ENCODE peak calls at places on chromosome 9, in nine cellular contexts. One of them, this sample, is unnamed.

GRCh38 chr9:120434532-120434931 is 145.4 kb downstream of the CDK5RAP2 start:
- DNase-seq in NCI-H460: no peak
- DNase-seq in stimulated activated CD8-positive, alpha-beta memory T cell treated with anti-CD3 and anti-CD28 coated beads, Interleukin-7, amount 100 ng/mL, for 1 hour: no peak
- DNase-seq in fibroblast of mammary gland: peak
- DNase-seq in ACHN: no peak
- DNase-seq in progenitor cell of endocrine pancreas: no peak
- DNase-seq in stimulated activated CD4-positive, alpha-beta T cell treated with anti-CD3 and anti-CD28 coated beads, Interleukin-12 subunit alpha, Interleukin-12 subunit beta, amount 100 ng/mL, for 24 hours: no peak
- DNase-seq in left ventricle myocardium inferior: peak
- DNase-seq in posterior cingulate gyrus: no peak
- DNase-seq in this sample: no peak

GRCh38 chr9:89871871-89872331 is 267.1 kb downstream of the GADD45G start:
- DNase-seq in posterior cingulate gyrus: no peak
- DNase-seq in NCI-H460: no peak
- DNase-seq in ACHN: no peak
- DNase-seq in stimulated activated CD8-positive, alpha-beta memory T cell treated with anti-CD3 and anti-CD28 coated beads, Interleukin-7, amount 100 ng/mL, for 1 hour: no peak
- DNase-seq in fibroblast of mammary gland: no peak
- DNase-seq in left ventricle myocardium inferior: peak
- DNase-seq in progenitor cell of endocrine pancreas: no peak
- DNase-seq in stimulated activated CD4-positive, alpha-beta T cell treated with anti-CD3 and anti-CD28 coated beads, Interleukin-12 subunit alpha, Interleukin-12 subunit beta, amount 100 ng/mL, for 24 hours: no peak
- DNase-seq in this sample: no peak

GRCh38 chr9:127293314-127293713 is 28.7 kb downstream of the GARNL3 start:
- DNase-seq in progenitor cell of endocrine pancreas: no peak
- DNase-seq in ACHN: no peak
- DNase-seq in left ventricle myocardium inferior: no peak
- DNase-seq in fibroblast of mammary gland: no peak
- DNase-seq in stimulated activated CD8-positive, alpha-beta memory T cell treated with anti-CD3 and anti-CD28 coated beads, Interleukin-7, amount 100 ng/mL, for 1 hour: no peak
- DNase-seq in NCI-H460: no peak
- DNase-seq in posterior cingulate gyrus: no peak
- DNase-seq in stimulated activated CD4-positive, alpha-beta T cell treated with anti-CD3 and anti-CD28 coated beads, Interleukin-12 subunit alpha, Interleukin-12 subunit beta, amount 100 ng/mL, for 24 hours: no peak
- DNase-seq in this sample: peak

GRCh38 chr9:95854386-95855015 is 21.0 kb upstream of the ERCC6L2 start:
- DNase-seq in NCI-H460: no peak
- DNase-seq in stimulated activated CD4-positive, alpha-beta T cell treated with anti-CD3 and anti-CD28 coated beads, Interleukin-12 subunit alpha, Interleukin-12 subunit beta, amount 100 ng/mL, for 24 hours: no peak
- DNase-seq in progenitor cell of endocrine pancreas: no peak
- DNase-seq in fibroblast of mammary gland: peak
- DNase-seq in ACHN: peak
- DNase-seq in posterior cingulate gyrus: no peak
- DNase-seq in stimulated activated CD8-positive, alpha-beta memory T cell treated with anti-CD3 and anti-CD28 coated beads, Interleukin-7, amount 100 ng/mL, for 1 hour: no peak
- DNase-seq in left ventricle myocardium inferior: no peak
- DNase-seq in this sample: no peak

GRCh38 chr9:110590816-110591215 is 11.3 kb upstream of the SVEP1 start:
- DNase-seq in stimulated activated CD4-positive, alpha-beta T cell treated with anti-CD3 and anti-CD28 coated beads, Interleukin-12 subunit alpha, Interleukin-12 subunit beta, amount 100 ng/mL, for 24 hours: no peak
- DNase-seq in NCI-H460: no peak
- DNase-seq in fibroblast of mammary gland: no peak
- DNase-seq in stimulated activated CD8-positive, alpha-beta memory T cell treated with anti-CD3 and anti-CD28 coated beads, Interleukin-7, amount 100 ng/mL, for 1 hour: no peak
- DNase-seq in ACHN: no peak
- DNase-seq in progenitor cell of endocrine pancreas: no peak
- DNase-seq in left ventricle myocardium inferior: no peak
- DNase-seq in posterior cingulate gyrus: no peak
- DNase-seq in this sample: peak

GRCh38 chr9:94554439-94555331 is at the start of gene PCAT7:
- DNase-seq in NCI-H460: peak
- DNase-seq in stimulated activated CD8-positive, alpha-beta memory T cell treated with anti-CD3 and anti-CD28 coated beads, Interleukin-7, amount 100 ng/mL, for 1 hour: no peak
- DNase-seq in progenitor cell of endocrine pancreas: peak
- DNase-seq in fibroblast of mammary gland: no peak
- DNase-seq in ACHN: peak
- DNase-seq in left ventricle myocardium inferior: no peak
- DNase-seq in stimulated activated CD4-positive, alpha-beta T cell treated with anti-CD3 and anti-CD28 coated beads, Interleukin-12 subunit alpha, Interleukin-12 subunit beta, amount 100 ng/mL, for 24 hours: peak
- DNase-seq in posterior cingulate gyrus: no peak
- DNase-seq in this sample: peak

GRCh38 chr9:109143881-109144562 is 23.0 kb downstream of the FRRS1L start:
- DNase-seq in posterior cingulate gyrus: no peak
- DNase-seq in left ventricle myocardium inferior: no peak
- DNase-seq in fibroblast of mammary gland: peak
- DNase-seq in progenitor cell of endocrine pancreas: no peak
- DNase-seq in stimulated activated CD8-positive, alpha-beta memory T cell treated with anti-CD3 and anti-CD28 coated beads, Interleukin-7, amount 100 ng/mL, for 1 hour: no peak
- DNase-seq in ACHN: peak
- DNase-seq in stimulated activated CD4-positive, alpha-beta T cell treated with anti-CD3 and anti-CD28 coated beads, Interleukin-12 subunit alpha, Interleukin-12 subunit beta, amount 100 ng/mL, for 24 hours: no peak
- DNase-seq in NCI-H460: peak
- DNase-seq in this sample: peak

GRCh38 chr9:112072721-112073553 is 102.2 kb downstream of the SUSD1 start:
- DNase-seq in stimulated activated CD8-positive, alpha-beta memory T cell treated with anti-CD3 and anti-CD28 coated beads, Interleukin-7, amount 100 ng/mL, for 1 hour: no peak
- DNase-seq in fibroblast of mammary gland: peak
- DNase-seq in progenitor cell of endocrine pancreas: no peak
- DNase-seq in NCI-H460: peak
- DNase-seq in stimulated activated CD4-positive, alpha-beta T cell treated with anti-CD3 and anti-CD28 coated beads, Interleukin-12 subunit alpha, Interleukin-12 subunit beta, amount 100 ng/mL, for 24 hours: no peak
- DNase-seq in left ventricle myocardium inferior: no peak
- DNase-seq in posterior cingulate gyrus: no peak
- DNase-seq in ACHN: no peak
- DNase-seq in this sample: peak

GRCh38 chr9:133106511-133107244 is 14.4 kb downstream of the RALGDS start:
- DNase-seq in stimulated activated CD4-positive, alpha-beta T cell treated with anti-CD3 and anti-CD28 coated beads, Interleukin-12 subunit alpha, Interleukin-12 subunit beta, amount 100 ng/mL, for 24 hours: no peak
- DNase-seq in progenitor cell of endocrine pancreas: no peak
- DNase-seq in stimulated activated CD8-positive, alpha-beta memory T cell treated with anti-CD3 and anti-CD28 coated beads, Interleukin-7, amount 100 ng/mL, for 1 hour: no peak
- DNase-seq in fibroblast of mammary gland: no peak
- DNase-seq in ACHN: no peak
- DNase-seq in posterior cingulate gyrus: no peak
- DNase-seq in NCI-H460: no peak
- DNase-seq in left ventricle myocardium inferior: peak
- DNase-seq in this sample: no peak

GRCh38 chr9:5518061-5518936 is 8.0 kb downstream of the PDCD1LG2 start:
- DNase-seq in stimulated activated CD8-positive, alpha-beta memory T cell treated with anti-CD3 and anti-CD28 coated beads, Interleukin-7, amount 100 ng/mL, for 1 hour: no peak
- DNase-seq in ACHN: no peak
- DNase-seq in fibroblast of mammary gland: peak
- DNase-seq in NCI-H460: no peak
- DNase-seq in posterior cingulate gyrus: no peak
- DNase-seq in stimulated activated CD4-positive, alpha-beta T cell treated with anti-CD3 and anti-CD28 coated beads, Interleukin-12 subunit alpha, Interleukin-12 subunit beta, amount 100 ng/mL, for 24 hours: no peak
- DNase-seq in left ventricle myocardium inferior: no peak
- DNase-seq in progenitor cell of endocrine pancreas: no peak
- DNase-seq in this sample: no peak

GRCh38 chr9:35105571-35106342 is 2.8 kb upstream of the STOML2 start:
- DNase-seq in NCI-H460: no peak
- DNase-seq in stimulated activated CD4-positive, alpha-beta T cell treated with anti-CD3 and anti-CD28 coated beads, Interleukin-12 subunit alpha, Interleukin-12 subunit beta, amount 100 ng/mL, for 24 hours: no peak
- DNase-seq in posterior cingulate gyrus: no peak
- DNase-seq in ACHN: no peak
- DNase-seq in left ventricle myocardium inferior: no peak
- DNase-seq in progenitor cell of endocrine pancreas: no peak
- DNase-seq in stimulated activated CD8-positive, alpha-beta memory T cell treated with anti-CD3 and anti-CD28 coated beads, Interleukin-7, amount 100 ng/mL, for 1 hour: no peak
- DNase-seq in fibroblast of mammary gland: no peak
- DNase-seq in this sample: no peak

GRCh38 chr9:4495537-4495936 is 5.3 kb downstream of the SLC1A1 start:
- DNase-seq in ACHN: no peak
- DNase-seq in posterior cingulate gyrus: no peak
- DNase-seq in stimulated activated CD8-positive, alpha-beta memory T cell treated with anti-CD3 and anti-CD28 coated beads, Interleukin-7, amount 100 ng/mL, for 1 hour: no peak
- DNase-seq in stimulated activated CD4-positive, alpha-beta T cell treated with anti-CD3 and anti-CD28 coated beads, Interleukin-12 subunit alpha, Interleukin-12 subunit beta, amount 100 ng/mL, for 24 hours: no peak
- DNase-seq in left ventricle myocardium inferior: no peak
- DNase-seq in progenitor cell of endocrine pancreas: no peak
- DNase-seq in fibroblast of mammary gland: no peak
- DNase-seq in NCI-H460: no peak
- DNase-seq in this sample: no peak

GRCh38 chr9:136021171-136021890 is 60.2 kb upstream of the UBAC1 start:
- DNase-seq in fibroblast of mammary gland: no peak
- DNase-seq in posterior cingulate gyrus: no peak
- DNase-seq in stimulated activated CD8-positive, alpha-beta memory T cell treated with anti-CD3 and anti-CD28 coated beads, Interleukin-7, amount 100 ng/mL, for 1 hour: no peak
- DNase-seq in stimulated activated CD4-positive, alpha-beta T cell treated with anti-CD3 and anti-CD28 coated beads, Interleukin-12 subunit alpha, Interleukin-12 subunit beta, amount 100 ng/mL, for 24 hours: no peak
- DNase-seq in progenitor cell of endocrine pancreas: no peak
- DNase-seq in NCI-H460: no peak
- DNase-seq in left ventricle myocardium inferior: peak
- DNase-seq in ACHN: no peak
- DNase-seq in this sample: peak

GRCh38 chr9:135070198-135070951 is 17.1 kb upstream of the OLFM1 start:
- DNase-seq in left ventricle myocardium inferior: no peak
- DNase-seq in stimulated activated CD4-positive, alpha-beta T cell treated with anti-CD3 and anti-CD28 coated beads, Interleukin-12 subunit alpha, Interleukin-12 subunit beta, amount 100 ng/mL, for 24 hours: no peak
- DNase-seq in stimulated activated CD8-positive, alpha-beta memory T cell treated with anti-CD3 and anti-CD28 coated beads, Interleukin-7, amount 100 ng/mL, for 1 hour: no peak
- DNase-seq in fibroblast of mammary gland: no peak
- DNase-seq in posterior cingulate gyrus: no peak
- DNase-seq in progenitor cell of endocrine pancreas: no peak
- DNase-seq in NCI-H460: no peak
- DNase-seq in ACHN: no peak
- DNase-seq in this sample: no peak

GRCh38 chr9:127076860-127077657 is 45.4 kb downstream of the ANGPTL2 start:
- DNase-seq in posterior cingulate gyrus: no peak
- DNase-seq in ACHN: no peak
- DNase-seq in left ventricle myocardium inferior: no peak
- DNase-seq in stimulated activated CD4-positive, alpha-beta T cell treated with anti-CD3 and anti-CD28 coated beads, Interleukin-12 subunit alpha, Interleukin-12 subunit beta, amount 100 ng/mL, for 24 hours: no peak
- DNase-seq in progenitor cell of endocrine pancreas: no peak
- DNase-seq in stimulated activated CD8-positive, alpha-beta memory T cell treated with anti-CD3 and anti-CD28 coated beads, Interleukin-7, amount 100 ng/mL, for 1 hour: no peak
- DNase-seq in fibroblast of mammary gland: no peak
- DNase-seq in NCI-H460: no peak
- DNase-seq in this sample: no peak

GRCh38 chr9:91176426-91176825 is 185.3 kb downstream of the AUH start:
- DNase-seq in progenitor cell of endocrine pancreas: no peak
- DNase-seq in stimulated activated CD8-positive, alpha-beta memory T cell treated with anti-CD3 and anti-CD28 coated beads, Interleukin-7, amount 100 ng/mL, for 1 hour: no peak
- DNase-seq in posterior cingulate gyrus: no peak
- DNase-seq in NCI-H460: no peak
- DNase-seq in left ventricle myocardium inferior: no peak
- DNase-seq in stimulated activated CD4-positive, alpha-beta T cell treated with anti-CD3 and anti-CD28 coated beads, Interleukin-12 subunit alpha, Interleukin-12 subunit beta, amount 100 ng/mL, for 24 hours: no peak
- DNase-seq in ACHN: no peak
- DNase-seq in fibroblast of mammary gland: no peak
- DNase-seq in this sample: no peak

GRCh38 chr9:97737429-97737828 is 40.3 kb upstream of the XPA start:
- DNase-seq in fibroblast of mammary gland: peak
- DNase-seq in stimulated activated CD8-positive, alpha-beta memory T cell treated with anti-CD3 and anti-CD28 coated beads, Interleukin-7, amount 100 ng/mL, for 1 hour: no peak
- DNase-seq in NCI-H460: peak
- DNase-seq in ACHN: no peak
- DNase-seq in left ventricle myocardium inferior: no peak
- DNase-seq in posterior cingulate gyrus: no peak
- DNase-seq in progenitor cell of endocrine pancreas: no peak
- DNase-seq in stimulated activated CD4-positive, alpha-beta T cell treated with anti-CD3 and anti-CD28 coated beads, Interleukin-12 subunit alpha, Interleukin-12 subunit beta, amount 100 ng/mL, for 24 hours: no peak
- DNase-seq in this sample: no peak

This sample was measured in trophoblast cell.